ENCODE peak calls at places on chromosomes 2 and 18, in four cellular contexts. G, D, K and V are unnamed samples.

GRCh38 chr18:57833441-57834101 is 30.5 kb upstream of the ATP8B1 start:
- DNase-seq in G (peak; percentile 22), D (no peak), K (no peak), V (no peak)

GRCh38 chr2:100744589-100744988 is 75.3 kb upstream of the NPAS2 start:
- DNase-seq in G (no peak), D (no peak), K (no peak), V (no peak)

GRCh38 chr2:241908686-241909420 is 39.3 kb downstream of the RTP5 start:
- DNase-seq in G (no peak), D (no peak), K (no peak), V (no peak)

GRCh38 chr2:133765693-133766092 is 197.4 kb upstream of the NCKAP5 start:
- DNase-seq in G (no peak), D (no peak), K (peak; percentile 40), V (peak; percentile 19)

GRCh38 chr2:129062160-129062912 is 743.7 kb upstream of the HS6ST1 start:
- DNase-seq in G (no peak), D (no peak), K (no peak), V (no peak)

GRCh38 chr2:85436836-85437487 is 18.4 kb downstream of the SH2D6 start:
- DNase-seq in G (no peak), D (no peak), K (no peak), V (peak; percentile 43)

GRCh38 chr2:70960833-70961647 is 17.4 kb upstream of the ANKRD53 start:
- DNase-seq in G (no peak), D (no peak), K (no peak), V (no peak)

GRCh38 chr2:26017464-26018183 is 16.3 kb upstream of the RAB10 start:
- DNase-seq in G (no peak), D (no peak), K (no peak), V (no peak)

GRCh38 chr2:212213191-212213590 is 325.4 kb downstream of the ERBB4 start:
- DNase-seq in G (no peak), D (no peak), K (no peak), V (no peak)

GRCh38 chr18:8982416-8983183 is 119.9 kb upstream of the NDUFV2 start:
- DNase-seq in G (no peak), D (no peak), K (peak; percentile 21), V (peak; percentile 65)

GRCh38 chr2:72915907-72916742 is 1.2 kb upstream of the EMX1 start:
- DNase-seq in G (no peak), D (no peak), K (no peak), V (no peak)

GRCh38 chr18:13640266-13640860 is 86.0 kb downstream of the FAM210A start:
- DNase-seq in G (no peak), D (no peak), K (no peak), V (no peak)

GRCh38 chr2:159126653-159127052 is 158.2 kb downstream of the TANC1 start:
- DNase-seq in G (no peak), D (no peak), K (no peak), V (no peak)

GRCh38 chr2:30336978-30337841 is 105.9 kb downstream of the LBH start:
- DNase-seq in G (no peak), D (no peak), K (no peak), V (no peak)

GRCh38 chr18:37447959-37448916 is 117.4 kb downstream of the CELF4 start:
- DNase-seq in G (no peak), D (no peak), K (no peak), V (peak; percentile 56)

GRCh38 chr18:31819106-31819924 is 58.6 kb upstream of the SLC25A52 start:
- DNase-seq in G (no peak), D (no peak), K (peak; percentile 26), V (peak; percentile 51)

GRCh38 chr2:61718965-61719364 is 134.9 kb downstream of the FAM161A start:
- DNase-seq in G (no peak), D (no peak), K (no peak), V (no peak)

GRCh38 chr2:128354161-128354560 is 35.5 kb upstream of the HS6ST1 start:
- DNase-seq in G (no peak), D (no peak), K (no peak), V (no peak)

GRCh38 chr2:224871813-224872212 is 155.6 kb upstream of the CCDC195 start:
- DNase-seq in G (no peak), D (no peak), K (no peak), V (no peak)